ENCODE peak calls at places on chromosomes 7 and 10, in eight cellular contexts. T, H, I, W, Y, Q, U and N are unnamed samples.

GRCh38 chr10:69803809-69804208 is 2.1 kb downstream of the COL13A1 start:
- DNase-seq in T (no peak), H (peak), I (no peak), W (no peak), Y (no peak), Q (no peak), U (no peak), N (no peak)

GRCh38 chr10:49408437-49409306 is 12.8 kb upstream of the DRGX start:
- DNase-seq in T (no peak), H (peak), I (peak), W (peak), Y (no peak), Q (peak), U (peak), N (no peak)

GRCh38 chr10:11397077-11397476 is 214.4 kb downstream of the USP6NL start:
- DNase-seq in T (no peak), H (no peak), I (no peak), W (no peak), Y (no peak), Q (no peak), U (no peak), N (peak)

GRCh38 chr7:140674356-140674800 is 1.6 kb downstream of the ADCK2 start:
- DNase-seq in T (no peak), H (no peak), I (no peak), W (no peak), Y (no peak), Q (no peak), U (no peak), N (peak)

GRCh38 chr7:38565289-38565688 is 65.9 kb downstream of the AMPH start:
- DNase-seq in T (no peak), H (no peak), I (no peak), W (no peak), Y (no peak), Q (no peak), U (no peak), N (no peak)

GRCh38 chr10:13724484-13724883 is 137.7 kb downstream of the PRPF18 start:
- DNase-seq in T (no peak), H (no peak), I (no peak), W (no peak), Y (no peak), Q (no peak), U (no peak), N (no peak)

GRCh38 chr10:126902157-126902556 is 3.1 kb upstream of the DOCK1 start:
- DNase-seq in T (no peak), H (peak), I (peak), W (peak), Y (no peak), Q (no peak), U (no peak), N (peak)

GRCh38 chr10:75404335-75405200 is 3.0 kb upstream of the ZNF503 start:
- DNase-seq in T (no peak), H (no peak), I (no peak), W (no peak), Y (no peak), Q (no peak), U (no peak), N (no peak)

GRCh38 chr7:134996097-134996550 is 9.8 kb downstream of the AGBL3 start:
- DNase-seq in T (no peak), H (no peak), I (peak), W (no peak), Y (no peak), Q (no peak), U (peak), N (no peak)

GRCh38 chr10:142371-142770 is 7.1 kb downstream of the ZMYND11 start:
- DNase-seq in T (no peak), H (no peak), I (no peak), W (no peak), Y (no peak), Q (no peak), U (no peak), N (no peak)

GRCh38 chr10:36172054-36172531 is 530.0 kb upstream of the FZD8 start:
- DNase-seq in T (no peak), H (peak), I (peak), W (peak), Y (no peak), Q (no peak), U (no peak), N (no peak)